ENCODE peak calls at places on chromosomes 5 and 9, in seven cellular contexts. One of them, this sample, is unnamed.

GRCh38 chr9:34463098-34463900 is 4.7 kb downstream of the DNAI1 start:
- DNase-seq in fibroblast of lung: peak; percentile 79
- DNase-seq in adipocyte: peak; percentile 67
- DNase-seq in GM23248: peak; percentile 93
- DNase-seq in H9: no peak
- DNase-seq in HepG2: no peak
- DNase-seq in astrocyte: peak; percentile 73
- DNase-seq in this sample: peak; percentile 16

GRCh38 chr9:108951578-108951977 is 17.4 kb downstream of the ABITRAM start:
- DNase-seq in fibroblast of lung: no peak
- DNase-seq in adipocyte: no peak
- DNase-seq in GM23248: no peak
- DNase-seq in H9: no peak
- DNase-seq in HepG2: no peak
- DNase-seq in astrocyte: no peak
- DNase-seq in this sample: no peak

GRCh38 chr9:105243015-105243686 is 1.3 kb upstream of the SLC44A1 start:
- DNase-seq in fibroblast of lung: peak; percentile 93
- DNase-seq in adipocyte: peak; percentile 77
- DNase-seq in GM23248: peak; percentile 80
- DNase-seq in H9: no peak
- DNase-seq in HepG2: no peak
- DNase-seq in astrocyte: peak; percentile 92
- DNase-seq in this sample: peak; percentile 45

GRCh38 chr9:125889122-125889523 is 141.9 kb downstream of the PBX3 start:
- DNase-seq in fibroblast of lung: peak; percentile 56
- DNase-seq in adipocyte: peak; percentile 67
- DNase-seq in GM23248: peak; percentile 61
- DNase-seq in H9: no peak
- DNase-seq in HepG2: no peak
- DNase-seq in astrocyte: peak; percentile 47
- DNase-seq in this sample: peak; percentile 65

GRCh38 chr5:102933721-102934459 is 178.8 kb downstream of the PAM start:
- DNase-seq in fibroblast of lung: no peak
- DNase-seq in adipocyte: no peak
- DNase-seq in GM23248: no peak
- DNase-seq in H9: no peak
- DNase-seq in HepG2: no peak
- DNase-seq in astrocyte: no peak
- DNase-seq in this sample: no peak

GRCh38 chr5:41772071-41772470 is 98.2 kb downstream of the OXCT1 start:
- DNase-seq in fibroblast of lung: no peak
- DNase-seq in adipocyte: no peak
- DNase-seq in GM23248: no peak
- DNase-seq in H9: no peak
- DNase-seq in HepG2: no peak
- DNase-seq in astrocyte: no peak
- DNase-seq in this sample: no peak

GRCh38 chr5:69494481-69494880 is 1.9 kb downstream of the OCLN start:
- DNase-seq in fibroblast of lung: no peak
- DNase-seq in adipocyte: no peak
- DNase-seq in GM23248: no peak
- DNase-seq in H9: no peak
- DNase-seq in HepG2: no peak
- DNase-seq in astrocyte: no peak
- DNase-seq in this sample: peak; percentile 49

GRCh38 chr9:93235278-93235960 is 51.5 kb downstream of the WNK2 start:
- DNase-seq in fibroblast of lung: no peak
- DNase-seq in adipocyte: peak; percentile 22
- DNase-seq in GM23248: no peak
- DNase-seq in H9: no peak
- DNase-seq in HepG2: no peak
- DNase-seq in astrocyte: no peak
- DNase-seq in this sample: no peak

GRCh38 chr5:115374057-115374775 is 77.8 kb upstream of the CCDC112 start:
- DNase-seq in fibroblast of lung: no peak
- DNase-seq in adipocyte: no peak
- DNase-seq in GM23248: no peak
- DNase-seq in H9: no peak
- DNase-seq in HepG2: no peak
- DNase-seq in astrocyte: no peak
- DNase-seq in this sample: no peak

GRCh38 chr5:157549283-157549629 is 26.3 kb downstream of the ADAM19 start:
- DNase-seq in fibroblast of lung: peak; percentile 86
- DNase-seq in adipocyte: no peak
- DNase-seq in GM23248: peak; percentile 56
- DNase-seq in H9: no peak
- DNase-seq in HepG2: peak; percentile 62
- DNase-seq in astrocyte: peak; percentile 82
- DNase-seq in this sample: no peak

GRCh38 chr9:71552480-71552879 is 215.8 kb downstream of the CEMIP2 start:
- DNase-seq in fibroblast of lung: no peak
- DNase-seq in adipocyte: no peak
- DNase-seq in GM23248: no peak
- DNase-seq in H9: peak; percentile 76
- DNase-seq in HepG2: no peak
- DNase-seq in astrocyte: no peak
- DNase-seq in this sample: peak; percentile 86

GRCh38 chr5:150081541-150082283 is 4.6 kb downstream of the CSF1R start:
- DNase-seq in fibroblast of lung: peak; percentile 35
- DNase-seq in adipocyte: no peak
- DNase-seq in GM23248: no peak
- DNase-seq in H9: no peak
- DNase-seq in HepG2: no peak
- DNase-seq in astrocyte: no peak
- DNase-seq in this sample: peak; percentile 56

GRCh38 chr5:141597814-141598213 is 21.0 kb downstream of the DIAPH1 start:
- DNase-seq in fibroblast of lung: no peak
- DNase-seq in adipocyte: no peak
- DNase-seq in GM23248: no peak
- DNase-seq in H9: no peak
- DNase-seq in HepG2: no peak
- DNase-seq in astrocyte: no peak
- DNase-seq in this sample: no peak

GRCh38 chr9:71506821-71507220 is 261.5 kb downstream of the CEMIP2 start:
- DNase-seq in fibroblast of lung: peak; percentile 19
- DNase-seq in adipocyte: peak; percentile 66
- DNase-seq in GM23248: peak; percentile 90
- DNase-seq in H9: no peak
- DNase-seq in HepG2: no peak
- DNase-seq in astrocyte: peak; percentile 2
- DNase-seq in this sample: no peak

GRCh38 chr5:127206320-127207113 is 84.1 kb upstream of the MEGF10 start:
- DNase-seq in fibroblast of lung: peak; percentile 88
- DNase-seq in adipocyte: peak; percentile 85
- DNase-seq in GM23248: peak; percentile 92
- DNase-seq in H9: no peak
- DNase-seq in HepG2: peak; percentile 71
- DNase-seq in astrocyte: peak; percentile 86
- DNase-seq in this sample: no peak

GRCh38 chr5:148748702-148749101 is 77.7 kb upstream of the ADRB2 start:
- DNase-seq in fibroblast of lung: no peak
- DNase-seq in adipocyte: no peak
- DNase-seq in GM23248: no peak
- DNase-seq in H9: no peak
- DNase-seq in HepG2: no peak
- DNase-seq in astrocyte: no peak
- DNase-seq in this sample: no peak

GRCh38 chr5:148746826-148747535 is 79.4 kb upstream of the ADRB2 start:
- DNase-seq in fibroblast of lung: peak; percentile 47
- DNase-seq in adipocyte: no peak
- DNase-seq in GM23248: no peak
- DNase-seq in H9: no peak
- DNase-seq in HepG2: no peak
- DNase-seq in astrocyte: peak; percentile 42
- DNase-seq in this sample: no peak

GRCh38 chr5:148750614-148751013 is 75.8 kb upstream of the ADRB2 start:
- DNase-seq in fibroblast of lung: no peak
- DNase-seq in adipocyte: no peak
- DNase-seq in GM23248: no peak
- DNase-seq in H9: no peak
- DNase-seq in HepG2: no peak
- DNase-seq in astrocyte: no peak
- DNase-seq in this sample: no peak

GRCh38 chr5:148747536-148747906 is 78.9 kb upstream of the ADRB2 start:
- DNase-seq in fibroblast of lung: no peak
- DNase-seq in adipocyte: no peak
- DNase-seq in GM23248: no peak
- DNase-seq in H9: no peak
- DNase-seq in HepG2: no peak
- DNase-seq in astrocyte: no peak
- DNase-seq in this sample: no peak

DNA sequence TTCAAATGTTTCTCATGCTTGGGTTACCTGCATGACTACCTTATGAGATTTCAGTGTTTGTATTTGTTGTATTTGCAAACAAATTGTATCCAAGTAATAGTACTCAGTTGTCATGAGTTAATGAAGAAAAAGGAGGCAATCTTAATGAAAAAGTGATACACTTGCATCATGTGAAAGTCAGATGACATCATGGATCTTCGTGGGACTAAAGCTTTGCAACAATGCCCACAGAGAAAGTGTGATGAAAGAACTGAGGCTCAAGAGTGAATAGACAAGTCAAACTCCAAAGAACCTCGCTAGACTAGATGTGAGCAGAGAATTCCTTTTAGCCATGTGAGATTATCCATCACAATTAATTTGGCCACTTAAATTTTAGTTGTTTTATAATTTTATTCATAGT is 75.4 kb upstream of the ADRB2 start:
- DNase-seq in fibroblast of lung: no peak
- DNase-seq in adipocyte: no peak
- DNase-seq in GM23248: no peak
- DNase-seq in H9: no peak
- DNase-seq in HepG2: no peak
- DNase-seq in astrocyte: no peak
- DNase-seq in this sample: no peak
- H3K4me1 ChIP-seq in fibroblast of lung: no peaks in the 10 kb centered on the region
- H3K4me1 ChIP-seq in adipocyte: peaks cover 4% of the 10 kb centered on the region
- H3K4me1 ChIP-seq in GM23248: no peaks in the 10 kb centered on the region
- H3K4me1 ChIP-seq in H9: no peaks in the 10 kb centered on the region
- H3K4me1 ChIP-seq in HepG2: no peaks in the 10 kb centered on the region
- H3K4me1 ChIP-seq in astrocyte: no peaks in the 10 kb centered on the region
- H3K4me1 ChIP-seq in this sample: no peaks in the 10 kb centered on the region

GRCh38 chr5:135505973-135506372 is 29.8 kb downstream of the NEUROG1 start:
- DNase-seq in fibroblast of lung: peak; percentile 52
- DNase-seq in adipocyte: peak; percentile 53
- DNase-seq in GM23248: peak; percentile 49
- DNase-seq in H9: no peak
- DNase-seq in HepG2: no peak
- DNase-seq in astrocyte: peak; percentile 35
- DNase-seq in this sample: no peak

GRCh38 chr5:135498662-135498995 is 37.1 kb downstream of the NEUROG1 start:
- DNase-seq in fibroblast of lung: no peak
- DNase-seq in adipocyte: no peak
- DNase-seq in GM23248: no peak
- DNase-seq in H9: no peak
- DNase-seq in HepG2: no peak
- DNase-seq in astrocyte: no peak
- DNase-seq in this sample: no peak

GRCh38 chr5:135501965-135502364 is 33.8 kb downstream of the NEUROG1 start:
- DNase-seq in fibroblast of lung: no peak
- DNase-seq in adipocyte: no peak
- DNase-seq in GM23248: no peak
- DNase-seq in H9: no peak
- DNase-seq in HepG2: no peak
- DNase-seq in astrocyte: no peak
- DNase-seq in this sample: no peak

GRCh38 chr5:135504376-135504775 is 31.4 kb downstream of the NEUROG1 start:
- DNase-seq in fibroblast of lung: no peak
- DNase-seq in adipocyte: no peak
- DNase-seq in GM23248: no peak
- DNase-seq in H9: no peak
- DNase-seq in HepG2: no peak
- DNase-seq in astrocyte: no peak
- DNase-seq in this sample: no peak

DNA sequence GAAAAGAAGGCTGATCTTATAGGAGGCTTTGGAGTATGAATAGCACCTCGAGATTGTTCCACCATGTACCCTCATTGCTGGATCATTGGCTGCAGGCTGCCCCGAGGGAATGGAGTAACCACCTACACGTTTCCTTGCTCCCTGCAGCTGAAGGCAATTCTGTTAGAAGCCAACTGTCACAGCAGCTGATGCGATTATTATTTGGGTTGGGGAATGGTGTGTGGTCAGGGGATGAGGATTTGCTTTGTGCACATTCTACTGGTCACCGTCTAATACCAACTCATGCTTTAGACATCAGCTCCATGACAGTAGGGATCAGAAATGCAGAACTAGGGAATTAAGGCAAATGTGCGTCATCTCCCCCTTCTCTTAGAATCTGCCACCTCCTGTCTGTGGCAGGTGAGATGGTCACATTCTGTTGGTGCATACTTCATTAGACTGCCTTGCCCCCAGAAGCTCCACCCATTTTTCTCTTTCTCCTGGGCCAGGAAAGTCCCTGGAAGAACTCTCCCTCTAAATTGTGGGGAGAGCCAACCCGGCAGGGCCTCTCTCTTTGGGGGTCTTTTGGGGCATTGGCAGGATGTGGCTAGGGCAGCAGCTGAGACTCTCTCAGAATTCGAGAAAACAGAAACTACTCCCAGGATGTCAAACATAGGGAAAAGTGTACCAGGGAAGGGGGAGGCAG is 32.8 kb downstream of the NEUROG1 start:
- DNase-seq in fibroblast of lung: no peak
- DNase-seq in adipocyte: no peak
- DNase-seq in GM23248: no peak
- DNase-seq in H9: no peak
- DNase-seq in HepG2: no peak
- DNase-seq in astrocyte: no peak
- DNase-seq in this sample: no peak
- H3K27me3 ChIP-seq in fibroblast of lung: no peaks in the 10 kb centered on the region
- H3K27me3 ChIP-seq in adipocyte: peaks cover 46% of the 10 kb centered on the region
- H3K27me3 ChIP-seq in GM23248: peaks cover 26% of the 10 kb centered on the region
- H3K27me3 ChIP-seq in H9: peaks cover 2% of the 10 kb centered on the region
- H3K27me3 ChIP-seq in HepG2: peaks cover 18% of the 10 kb centered on the region
- H3K27me3 ChIP-seq in astrocyte: peaks cover 14% of the 10 kb centered on the region
- H3K27me3 ChIP-seq in this sample: peaks cover 96% of the 10 kb centered on the region

GRCh38 chr5:95644351-95645042 is 2.1 kb upstream of the RFESD start:
- DNase-seq in fibroblast of lung: peak; percentile 47
- DNase-seq in adipocyte: peak; percentile 86
- DNase-seq in GM23248: peak; percentile 74
- DNase-seq in H9: peak; percentile 60
- DNase-seq in HepG2: peak; percentile 45
- DNase-seq in astrocyte: peak; percentile 30
- DNase-seq in this sample: peak; percentile 82
- H3K9ac ChIP-seq in fibroblast of lung: no peak overlapping the region
- H3K9ac ChIP-seq in adipocyte: peak overlapping the region; percentile 58
- H3K9ac ChIP-seq in GM23248: no peak overlapping the region
- H3K9ac ChIP-seq in H9: no peak overlapping the region
- H3K9ac ChIP-seq in HepG2: no peak overlapping the region
- H3K9ac ChIP-seq in astrocyte: no peak overlapping the region
- H3K9ac ChIP-seq in this sample: no peak overlapping the region

DNA sequence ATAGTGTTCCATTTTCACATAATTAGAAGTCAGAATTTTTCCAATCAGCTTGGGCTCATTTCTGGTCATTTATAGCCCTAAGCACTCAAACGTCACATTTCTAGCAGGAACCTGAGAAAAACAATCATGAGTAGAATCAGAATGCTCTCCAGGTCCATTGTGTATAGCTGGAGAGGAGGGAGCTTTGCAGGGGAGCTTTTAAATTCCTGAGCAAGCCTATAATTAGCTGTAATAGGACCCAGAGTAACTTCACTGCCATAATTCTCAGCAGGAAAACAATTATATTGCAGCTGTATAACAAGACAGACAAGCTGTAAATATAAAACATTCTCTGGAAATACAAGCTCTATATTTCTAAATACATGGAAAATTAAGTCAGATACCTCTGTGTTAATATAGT is 637.6 kb upstream of the SGCD start:
- DNase-seq in fibroblast of lung: no peak
- DNase-seq in adipocyte: no peak
- DNase-seq in GM23248: no peak
- DNase-seq in H9: no peak
- DNase-seq in HepG2: no peak
- DNase-seq in astrocyte: no peak
- DNase-seq in this sample: no peak
- H3K4me1 ChIP-seq in fibroblast of lung: no peaks in the 10 kb centered on the region
- H3K4me1 ChIP-seq in adipocyte: no peaks in the 10 kb centered on the region
- H3K4me1 ChIP-seq in GM23248: no peaks in the 10 kb centered on the region
- H3K4me1 ChIP-seq in H9: no peaks in the 10 kb centered on the region
- H3K4me1 ChIP-seq in HepG2: no peaks in the 10 kb centered on the region
- H3K4me1 ChIP-seq in astrocyte: no peaks in the 10 kb centered on the region
- H3K4me1 ChIP-seq in this sample: no peaks in the 10 kb centered on the region

This sample was measured in endodermal cell.